ENCODE peak calls at places on chromosome 14, in ten cellular contexts. M is AG10803, H is right lobe of liver, B is fibroblast of pulmonary artery, U is prostate gland, Y is brain microvascular endothelial cell, I is tibial artery, R is heart left ventricle, A is GM10248, Z is transverse colon. C is an unnamed sample.

GRCh38 chr14:94112513-94113060 is 2.1 kb downstream of the IFI27 start:
- DNase-seq in M (no peak), A (no peak), R (peak), I (no peak), H (no peak), Z (peak), Y (no peak), U (no peak), B (no peak), C (no peak)

GRCh38 chr14:58815046-58815701 is 177.4 kb downstream of the DACT1 start:
- DNase-seq in I (no peak), Y (peak), M (peak), Z (no peak), A (no peak), U (no peak), H (no peak), B (peak), R (no peak), C (no peak)

GRCh38 chr14:44945264-44945663 is 16.5 kb downstream of the KLHL28 start:
- DNase-seq in R (no peak), H (no peak), B (peak), A (no peak), U (no peak), Z (no peak), I (no peak), M (peak), Y (peak), C (no peak)

GRCh38 chr14:104110491-104111209 is 25.1 kb downstream of the ASPG start:
- DNase-seq in Z (peak), H (peak), B (no peak), U (no peak), M (no peak), Y (no peak), A (no peak), R (no peak), I (peak), C (no peak)

GRCh38 chr14:60349663-60350365 is 100.8 kb downstream of the PPM1A start:
- DNase-seq in H (no peak), R (peak), Z (peak), U (peak), M (peak), Y (peak), I (no peak), B (peak), A (peak), C (peak)

GRCh38 chr14:61560323-61560722 is 135.0 kb upstream of the HIF1A start:
- DNase-seq in A (no peak), U (no peak), H (peak), B (peak), R (no peak), Y (no peak), I (no peak), M (no peak), Z (no peak), C (no peak)

GRCh38 chr14:77612011-77612620 is 4.3 kb downstream of the SPTLC2 start:
- DNase-seq in M (peak), B (peak), Y (no peak), A (no peak), H (no peak), Z (no peak), U (no peak), R (no peak), I (no peak), C (no peak)

GRCh38 chr14:100406505-100407131 is 83.5 kb downstream of the SLC25A47 start:
- DNase-seq in I (no peak), Y (no peak), A (no peak), R (no peak), B (peak), M (peak), U (no peak), H (peak), Z (peak), C (no peak)

GRCh38 chr14:99412122-99413061 is 68.3 kb downstream of the SETD3 start:
- DNase-seq in U (no peak), M (peak), A (no peak), H (no peak), Z (no peak), B (peak), I (no peak), Y (peak), R (no peak), C (no peak)

GRCh38 chr14:91254456-91254855 is 10.0 kb upstream of the GPR68 start:
- DNase-seq in H (no peak), Y (no peak), U (no peak), R (no peak), Z (no peak), A (no peak), I (no peak), B (no peak), M (no peak), C (no peak)

GRCh38 chr14:96039633-96040311 is 610 bp downstream of the C14orf132 start:
- DNase-seq in H (peak), M (peak), I (no peak), B (peak), U (no peak), R (no peak), Y (no peak), Z (no peak), A (no peak), C (peak)

GRCh38 chr14:57869530-57870088 is 3.7 kb upstream of the SLC35F4 start:
- DNase-seq in M (no peak), B (no peak), Z (no peak), R (no peak), U (no peak), I (no peak), Y (no peak), H (no peak), A (no peak), C (no peak)

GRCh38 chr14:101511199-101511598 is 50.1 kb upstream of the DIO3 start:
- DNase-seq in M (no peak), B (no peak), Z (no peak), H (no peak), Y (no peak), A (no peak), R (no peak), U (no peak), I (peak), C (no peak)

GRCh38 chr14:95545769-95546168 is 10.9 kb downstream of the GLRX5 start:
- DNase-seq in U (no peak), M (peak), Y (peak), B (peak), A (no peak), H (no peak), R (no peak), I (no peak), Z (no peak), C (no peak)

GRCh38 chr14:47675489-47676300 is at the start of gene MDGA2:
- DNase-seq in Z (no peak), A (peak), Y (peak), I (no peak), R (no peak), B (no peak), U (no peak), H (no peak), M (no peak), C (no peak)

GRCh38 chr14:64444984-64445845 is 20.1 kb upstream of the AKAP5 start:
- DNase-seq in M (peak), A (peak), H (no peak), Y (peak), R (no peak), Z (peak), B (peak), U (no peak), I (peak), C (peak)

GRCh38 chr14:48008646-48009045 is 333.2 kb upstream of the MDGA2 start:
- DNase-seq in A (no peak), B (no peak), Y (no peak), R (no peak), M (no peak), U (no peak), H (no peak), I (no peak), Z (no peak), C (no peak)

GRCh38 chr14:55832974-55833373 is 253.0 kb downstream of the KTN1 start:
- DNase-seq in A (no peak), Z (no peak), R (no peak), I (no peak), M (no peak), U (no peak), Y (no peak), H (no peak), B (no peak), C (no peak)

GRCh38 chr14:61537567-61538463 is 157.5 kb upstream of the HIF1A start:
- DNase-seq in A (no peak), Z (peak), I (no peak), U (peak), H (no peak), Y (peak), B (peak), M (peak), R (no peak), C (no peak)

GRCh38 chr14:70027785-70028428 is 148.7 kb downstream of the SMOC1 start:
- DNase-seq in R (peak), B (peak), A (peak), I (peak), M (peak), U (peak), Z (peak), H (peak), Y (peak), C (peak)

GRCh38 chr14:100069161-100069800 is 4.1 kb downstream of the EVL start:
- DNase-seq in U (no peak), Y (no peak), A (no peak), I (no peak), Z (no peak), R (no peak), B (no peak), H (no peak), M (no peak), C (no peak)

GRCh38 chr14:58776516-58776915 is 138.8 kb downstream of the DACT1 start:
- DNase-seq in B (no peak), A (no peak), Z (no peak), M (no peak), Y (no peak), R (no peak), U (no peak), I (no peak), H (no peak), C (no peak)

GRCh38 chr14:60691383-60692113 is 32.6 kb downstream of the SIX4 start:
- DNase-seq in U (no peak), A (no peak), M (no peak), R (no peak), B (no peak), Y (no peak), Z (no peak), I (no peak), H (no peak), C (no peak)

GRCh38 chr14:31297701-31298344 is 90.2 kb upstream of the HECTD1 start:
- DNase-seq in Z (no peak), A (peak), M (peak), B (peak), R (no peak), U (no peak), H (no peak), Y (no peak), I (no peak), C (peak)

GRCh38 chr14:30375280-30375892 is 183.6 kb upstream of the G2E3 start:
- DNase-seq in H (peak), B (peak), M (peak), A (peak), R (peak), U (peak), Y (peak), I (no peak), Z (peak), C (peak)

GRCh38 chr14:104882325-104882973 is 17.4 kb downstream of the CEP170B start:
- DNase-seq in U (peak), A (no peak), H (peak), M (no peak), R (no peak), I (no peak), Y (no peak), B (no peak), Z (peak), C (no peak)

GRCh38 chr14:102928412-102929348 is 6.2 kb downstream of the AMN start:
- DNase-seq in B (peak), I (no peak), A (peak), Z (peak), M (peak), Y (no peak), H (no peak), R (peak), U (peak), C (peak)

GRCh38 chr14:56945291-56945690 is 135.0 kb upstream of the OTX2 start:
- DNase-seq in U (no peak), M (no peak), I (no peak), B (no peak), A (no peak), Y (no peak), Z (no peak), H (no peak), R (no peak), C (no peak)

GRCh38 chr14:37597538-37598084 is 2.2 kb downstream of the TTC6 start:
- DNase-seq in A (no peak), H (no peak), Z (peak), U (no peak), Y (no peak), B (no peak), M (peak), I (no peak), R (no peak), C (peak)

GRCh38 chr14:71309756-71310155 is 402.5 kb downstream of the PCNX1 start:
- DNase-seq in I (no peak), R (no peak), M (no peak), H (no peak), Z (no peak), A (no peak), B (no peak), U (no peak), Y (no peak), C (no peak)

DNA sequence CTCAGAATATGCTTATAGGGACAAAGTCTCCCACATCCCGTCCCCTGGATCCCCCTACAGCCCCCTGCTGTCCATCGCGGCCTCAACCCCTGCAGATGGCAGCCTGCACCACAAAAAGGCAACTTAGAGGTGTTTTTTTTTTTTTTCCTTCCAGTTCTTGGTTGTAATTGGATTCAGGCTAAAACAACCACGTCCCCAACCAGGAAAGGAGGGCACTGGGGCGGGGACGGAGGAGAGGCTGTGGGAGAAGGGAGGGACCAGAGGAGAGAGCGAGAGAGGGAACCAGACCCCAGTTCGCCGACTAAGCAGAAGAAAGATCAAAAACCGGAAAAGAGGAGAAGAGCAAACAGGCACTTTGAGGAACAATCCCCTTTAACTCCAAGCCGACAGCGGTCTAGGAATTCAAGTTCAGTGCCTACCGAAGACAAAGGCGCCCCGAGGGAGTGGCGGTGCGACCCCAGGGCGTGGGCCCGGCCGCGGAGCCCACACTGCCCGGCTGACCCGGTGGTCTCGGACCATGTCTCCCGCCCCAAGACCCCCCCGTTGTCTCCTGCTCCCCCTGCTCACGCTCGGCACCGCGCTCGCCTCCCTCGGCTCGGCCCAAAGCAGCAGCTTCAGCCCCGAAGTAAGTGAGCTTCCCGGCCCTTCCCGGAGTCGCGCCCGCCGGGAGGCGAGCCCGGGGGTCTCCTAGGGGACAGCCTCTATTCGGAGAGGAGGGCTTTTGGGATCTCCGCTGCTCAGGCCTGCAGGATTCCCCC is at the start of gene MMP14:
- DNase-seq in Z (peak), Y (peak), I (peak), H (no peak), B (peak), U (peak), R (peak), M (peak), A (no peak), C (no peak)
- TF ChIP-seq CTCF in Z (peak), Y (peak), I (peak), H (no peak), B (peak), U (peak), R (peak), M (peak), A (no peak), C (no peak)

GRCh38 chr14:92553456-92553855 is 39.9 kb downstream of the RIN3 start:
- DNase-seq in Z (no peak), I (no peak), M (peak), B (peak), A (no peak), R (no peak), H (no peak), U (no peak), Y (peak), C (no peak)
- TF ChIP-seq CTCF in Z (no peak), I (no peak), M (peak), B (peak), A (no peak), R (no peak), H (no peak), U (no peak), Y (peak), C (no peak)

DNA sequence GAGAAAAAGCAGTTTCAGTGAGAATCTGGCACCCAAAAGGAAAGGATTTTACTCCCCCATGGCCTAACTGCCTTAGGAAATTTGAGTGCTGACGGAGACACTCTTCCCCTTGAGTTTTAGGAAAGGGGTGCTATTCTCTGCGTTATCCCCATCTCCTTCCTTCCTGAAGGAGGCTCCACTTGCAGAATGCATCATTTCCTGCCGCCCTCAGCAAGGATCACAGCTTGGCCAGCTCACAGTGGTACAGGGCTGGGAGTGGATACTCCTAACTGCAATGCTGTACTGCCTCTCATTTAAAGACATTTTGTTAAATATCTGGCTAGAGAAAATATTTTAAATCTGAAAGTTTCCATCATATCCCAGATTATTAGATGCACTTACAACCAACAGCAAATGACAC is 33.0 kb downstream of the RDH12 start:
- DNase-seq in I (no peak), H (no peak), A (no peak), U (no peak), B (peak), Z (no peak), M (peak), Y (no peak), R (no peak), C (no peak)
- TF ChIP-seq CTCF in I (no peak), H (no peak), A (no peak), U (no peak), B (peak), Z (no peak), M (peak), Y (peak), R (no peak), C (no peak)

GRCh38 chr14:89466460-89466859 is 49.4 kb upstream of the FOXN3 start:
- DNase-seq in I (no peak), Y (no peak), U (no peak), H (no peak), A (peak), M (no peak), B (no peak), R (no peak), Z (no peak), C (peak)
- TF ChIP-seq CTCF in I (no peak), Y (no peak), U (no peak), H (no peak), A (no peak), M (no peak), B (no peak), R (no peak), Z (no peak), C (no peak)

GRCh38 chr14:75049136-75049535 is 2.1 kb downstream of the MLH3 start:
- DNase-seq in U (no peak), H (no peak), Y (no peak), R (no peak), A (no peak), B (no peak), I (no peak), Z (no peak), M (no peak), C (no peak)

GRCh38 chr14:75051556-75051899 is 261 bp upstream of the MLH3 start:
- DNase-seq in Z (no peak), M (no peak), B (no peak), Y (no peak), I (no peak), H (no peak), U (no peak), R (no peak), A (no peak), C (no peak)

GRCh38 chr14:75053396-75054289 is 2.4 kb upstream of the MLH3 start:
- DNase-seq in A (no peak), U (no peak), I (no peak), H (no peak), R (no peak), M (peak), Z (no peak), B (peak), Y (no peak), C (no peak)

GRCh38 chr14:75049731-75050201 is 1.5 kb downstream of the MLH3 start:
- DNase-seq in Z (no peak), I (no peak), H (no peak), U (no peak), R (no peak), B (peak), A (no peak), Y (no peak), M (peak), C (no peak)

GRCh38 chr14:75050852-75051555 is at the start of gene MLH3:
- DNase-seq in M (peak), U (peak), A (peak), I (peak), Z (peak), Y (peak), R (peak), B (peak), H (peak), C (peak)
- TF ChIP-seq CTCF in M (no peak), U (no peak), A (no peak), I (no peak), Z (no peak), Y (no peak), R (no peak), B (no peak), H (no peak), C (no peak)